ENCODE peak calls at places on chromosomes 6 and 20, in eight cellular contexts. W is GM06990, Q is BE2C, P is GM23248, H is SJSA1, V is uterus, U is fibroblast of lung, M is HCT116. L is an unnamed sample. For H3K27me3, the result is how much of the 10 kb centered on the place peaks cover.

GRCh38 chr6:44234101-44235090 is 11.0 kb downstream of the SLC29A1 start:
- DNase-seq in W (no peak), Q (peak), P (peak), H (peak), V (peak), U (peak), M (no peak), L (no peak)

GRCh38 chr20:57456116-57456515 is 64.9 kb downstream of the RBM38 start:
- DNase-seq in W (no peak), Q (no peak), P (no peak), H (no peak), V (no peak), U (no peak), M (no peak), L (no peak)

GRCh38 chr6:127420558-127420957 is 38.6 kb downstream of the KIAA0408 start:
- DNase-seq in W (peak), Q (peak), P (peak), H (peak), V (peak), U (peak), M (peak), L (peak)

GRCh38 chr20:63329331-63330083 is 31.6 kb downstream of the CHRNA4 start:
- DNase-seq in W (no peak), Q (no peak), P (no peak), H (no peak), V (no peak), U (no peak), M (no peak), L (no peak)

GRCh38 chr6:44063561-44064059 is 63.6 kb downstream of the MRPL14 start:
- DNase-seq in W (no peak), Q (no peak), P (no peak), H (no peak), V (no peak), U (no peak), M (no peak), L (no peak)

GRCh38 chr6:67131827-67132226 is 1424.8 kb upstream of the EYS start:
- DNase-seq in W (no peak), Q (no peak), P (no peak), H (no peak), V (no peak), U (peak), M (no peak), L (no peak)

GRCh38 chr6:160995271-160995670 is 3.7 kb downstream of the MAP3K4 start:
- DNase-seq in W (no peak), Q (no peak), P (no peak), H (no peak), V (no peak), U (no peak), M (no peak), L (no peak)

GRCh38 chr6:33750244-33750991 is 3.7 kb upstream of the IP6K3 start:
- DNase-seq in W (no peak), Q (no peak), P (peak), H (no peak), V (peak), U (no peak), M (no peak), L (no peak)

GRCh38 chr20:13342469-13343242 is 121.6 kb downstream of the ISM1 start:
- DNase-seq in W (no peak), Q (no peak), P (peak), H (no peak), V (no peak), U (no peak), M (no peak), L (peak)

GRCh38 chr6:158853872-158854213 is 34.7 kb upstream of the EZR start:
- DNase-seq in W (no peak), Q (no peak), P (no peak), H (no peak), V (no peak), U (no peak), M (no peak), L (no peak)

GRCh38 chr6:112383191-112383590 is 36.1 kb downstream of the RFPL4B start:
- DNase-seq in W (no peak), Q (peak), P (no peak), H (no peak), V (no peak), U (no peak), M (no peak), L (no peak)

GRCh38 chr6:136550330-136551071 is at the start of gene MAP7:
- DNase-seq in W (peak), Q (peak), P (peak), H (no peak), V (peak), U (peak), M (peak), L (no peak)

GRCh38 chr6:130417951-130418350 is 52.1 kb downstream of the TMEM200A start:
- DNase-seq in W (no peak), Q (no peak), P (peak), H (no peak), V (no peak), U (peak), M (no peak), L (no peak)

GRCh38 chr6:17962436-17963031 is 24.9 kb downstream of the KIF13A start:
- DNase-seq in W (peak), Q (peak), P (peak), H (peak), V (peak), U (peak), M (no peak), L (peak)

GRCh38 chr6:12069891-12070529 is 57.9 kb downstream of the HIVEP1 start:
- DNase-seq in W (no peak), Q (no peak), P (peak), H (no peak), V (no peak), U (no peak), M (no peak), L (no peak)

GRCh38 chr6:160790028-160790792 is 88.2 kb downstream of the PLG start:
- DNase-seq in W (peak), Q (no peak), P (peak), H (no peak), V (no peak), U (no peak), M (peak), L (no peak)

GRCh38 chr6:155943635-155944034 is 488.0 kb upstream of the NOX3 start:
- DNase-seq in W (no peak), Q (no peak), P (peak), H (no peak), V (no peak), U (peak), M (no peak), L (no peak)

GRCh38 chr20:50335105-50335504 is 144.5 kb downstream of the CEBPB start:
- DNase-seq in W (no peak), Q (peak), P (peak), H (no peak), V (no peak), U (peak), M (peak), L (no peak)

GRCh38 chr6:113385020-113385431 is 472.1 kb upstream of the MARCKS start:
- DNase-seq in W (no peak), Q (no peak), P (peak), H (no peak), V (no peak), U (peak), M (no peak), L (no peak)

GRCh38 chr20:2305946-2306345 is 10.1 kb downstream of the TGM3 start:
- DNase-seq in W (no peak), Q (no peak), P (no peak), H (no peak), V (no peak), U (no peak), M (no peak), L (no peak)

GRCh38 chr20:9884061-9884460 is 45.2 kb upstream of the PAK5 start:
- DNase-seq in W (no peak), Q (no peak), P (no peak), H (no peak), V (no peak), U (no peak), M (no peak), L (no peak)

GRCh38 chr6:22925920-22926587 is 356.7 kb downstream of the HDGFL1 start:
- DNase-seq in W (no peak), Q (no peak), P (peak), H (no peak), V (no peak), U (no peak), M (no peak), L (no peak)

GRCh38 chr6:77740380-77740779 is 87.5 kb downstream of the MEI4 start:
- DNase-seq in W (no peak), Q (no peak), P (peak), H (no peak), V (no peak), U (peak), M (peak), L (no peak)

GRCh38 chr6:444653-445275 is 53.2 kb downstream of the IRF4 start:
- DNase-seq in W (no peak), Q (no peak), P (peak), H (no peak), V (no peak), U (no peak), M (no peak), L (no peak)

GRCh38 chr6:18221288-18221615 is 43.1 kb downstream of the DEK start:
- DNase-seq in W (no peak), Q (no peak), P (no peak), H (no peak), V (no peak), U (no peak), M (no peak), L (no peak)

GRCh38 chr6:100512203-100512862 is 47.6 kb upstream of the SIM1 start:
- DNase-seq in W (no peak), Q (no peak), P (peak), H (no peak), V (no peak), U (peak), M (no peak), L (no peak)

GRCh38 chr6:163577404-163577803 is 162.9 kb downstream of the QKI start:
- DNase-seq in W (no peak), Q (no peak), P (peak), H (no peak), V (no peak), U (no peak), M (no peak), L (no peak)

GRCh38 chr6:3287976-3288707 is 29.4 kb downstream of the PSMG4 start:
- DNase-seq in W (no peak), Q (no peak), P (no peak), H (no peak), V (peak), U (no peak), M (no peak), L (no peak)

GRCh38 chr6:108295676-108296075 is 822 bp downstream of the AFG1L start:
- DNase-seq in W (no peak), Q (no peak), P (no peak), H (no peak), V (no peak), U (no peak), M (no peak), L (no peak)

GRCh38 chr20:42792052-42792451 is 397.7 kb downstream of the PTPRT start:
- DNase-seq in W (no peak), Q (no peak), P (no peak), H (no peak), V (no peak), U (no peak), M (no peak), L (no peak)

GRCh38 chr20:47319517-47320252 is 36.8 kb downstream of the ZMYND8 start:
- DNase-seq in W (no peak), Q (no peak), P (peak), H (no peak), V (peak), U (peak), M (peak), L (no peak)
- H3K4me3 ChIP-seq in W (no peak), Q (no peak), P (peak), H (no peak), V (no peak), U (no peak), M (peak), L (no peak)

GRCh38 chr6:149978610-149979009 is 14.9 kb downstream of the ULBP1 start:
- DNase-seq in W (no peak), Q (no peak), P (no peak), H (no peak), V (no peak), U (no peak), M (no peak), L (no peak)

GRCh38 chr6:149969635-149970034 is 5.9 kb downstream of the ULBP1 start:
- DNase-seq in W (no peak), Q (no peak), P (no peak), H (no peak), V (no peak), U (no peak), M (no peak), L (no peak)

GRCh38 chr6:149975400-149975799 is 11.7 kb downstream of the ULBP1 start:
- DNase-seq in W (no peak), Q (no peak), P (no peak), H (no peak), V (no peak), U (no peak), M (no peak), L (no peak)

GRCh38 chr6:149979293-149979692 is 15.6 kb downstream of the ULBP1 start:
- DNase-seq in W (no peak), Q (no peak), P (no peak), H (no peak), V (no peak), U (no peak), M (no peak), L (no peak)

GRCh38 chr6:149974825-149975224 is 11.1 kb downstream of the ULBP1 start:
- DNase-seq in W (no peak), Q (no peak), P (no peak), H (no peak), V (no peak), U (no peak), M (no peak), L (no peak)
- H3K27me3 ChIP-seq in W (under half), Q (under half), P (under half), H (under half), V (under half), U (under half), M (under half), L (under half)

GRCh38 chr6:16698163-16698533 is 63.1 kb downstream of the ATXN1 start:
- DNase-seq in W (no peak), Q (no peak), P (peak), H (no peak), V (no peak), U (peak), M (no peak), L (no peak)

GRCh38 chr6:16700202-16700997 is 60.9 kb downstream of the ATXN1 start:
- DNase-seq in W (peak), Q (peak), P (no peak), H (no peak), V (no peak), U (peak), M (no peak), L (no peak)

GRCh38 chr6:16698988-16699868 is 62.0 kb downstream of the ATXN1 start:
- DNase-seq in W (no peak), Q (no peak), P (peak), H (no peak), V (no peak), U (peak), M (no peak), L (no peak)

GRCh38 chr6:16694789-16695188 is 66.5 kb downstream of the ATXN1 start:
- DNase-seq in W (peak), Q (no peak), P (no peak), H (no peak), V (no peak), U (no peak), M (no peak), L (no peak)

GRCh38 chr6:16697437-16698162 is 63.7 kb downstream of the ATXN1 start:
- DNase-seq in W (no peak), Q (no peak), P (no peak), H (no peak), V (no peak), U (no peak), M (no peak), L (no peak)
- H3K4me3 ChIP-seq in W (no peak), Q (no peak), P (no peak), H (no peak), V (no peak), U (no peak), M (no peak), L (no peak)

DNA sequence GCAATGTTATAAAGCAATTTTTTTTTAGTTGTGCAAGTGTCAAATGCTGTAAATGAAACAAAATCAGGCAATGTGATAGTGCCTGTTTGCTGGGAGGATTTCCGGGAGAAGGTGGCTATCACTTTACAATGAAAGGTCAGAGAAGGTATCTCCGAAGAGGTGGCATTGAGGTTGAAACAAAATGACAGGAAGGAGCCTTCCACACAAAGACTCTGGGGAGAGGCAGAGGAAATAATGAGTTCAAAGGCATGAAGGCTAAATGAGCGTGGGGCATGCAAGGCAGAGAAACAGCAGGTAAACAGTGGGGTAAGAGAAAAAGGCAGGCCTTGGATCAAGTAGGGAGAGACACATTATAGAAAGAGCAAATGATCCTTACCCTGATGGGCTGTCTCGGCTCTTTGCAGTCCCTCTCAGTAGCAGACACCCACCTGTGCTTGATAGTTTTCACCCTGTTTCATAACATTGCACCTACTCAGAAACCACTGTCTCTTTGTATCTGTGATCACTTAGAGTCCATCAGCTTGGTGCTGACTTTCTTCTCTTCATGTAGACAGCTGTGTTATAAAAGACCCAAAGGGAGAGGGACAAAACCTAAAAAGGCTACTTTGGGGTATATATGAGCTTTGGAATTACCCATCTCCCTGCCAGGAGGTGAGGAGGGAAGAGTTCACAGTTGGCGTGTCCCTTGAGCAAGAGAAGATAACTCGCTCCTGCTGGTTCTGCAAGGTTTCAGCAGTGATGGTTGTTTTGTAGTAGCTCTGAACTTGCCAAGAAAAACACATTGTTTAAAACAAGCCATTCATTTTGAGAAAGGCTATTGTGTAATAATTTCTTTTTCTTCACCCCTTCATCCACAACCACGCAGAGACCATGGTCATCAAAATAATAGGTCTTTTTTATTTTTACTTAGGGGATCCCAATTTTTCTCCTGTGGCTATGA is 22.3 kb downstream of the NRN1 start:
- DNase-seq in W (no peak), Q (no peak), P (no peak), H (no peak), V (no peak), U (no peak), M (no peak), L (no peak)
- H3K27me3 ChIP-seq in W (under half), Q (under half), P (under half), H (under half), V (under half), U (under half), M (under half), L (under half)

GRCh38 chr20:46307999-46308257 is 370 bp downstream of the CDH22 start:
- DNase-seq in W (no peak), Q (no peak), P (no peak), H (no peak), V (no peak), U (no peak), M (no peak), L (no peak)

GRCh38 chr20:46306743-46307138 is 1.6 kb downstream of the CDH22 start:
- DNase-seq in W (no peak), Q (no peak), P (no peak), H (no peak), V (no peak), U (no peak), M (no peak), L (no peak)

GRCh38 chr20:46309945-46310344 is 1.6 kb upstream of the CDH22 start:
- DNase-seq in W (no peak), Q (no peak), P (no peak), H (no peak), V (no peak), U (no peak), M (no peak), L (no peak)

GRCh38 chr20:46307139-46307998 is 929 bp downstream of the CDH22 start:
- DNase-seq in W (peak), Q (peak), P (peak), H (peak), V (no peak), U (peak), M (no peak), L (no peak)

GRCh38 chr20:46308258-46309157 is at the start of gene CDH22:
- DNase-seq in W (peak), Q (peak), P (peak), H (no peak), V (no peak), U (peak), M (peak), L (no peak)
- H3K4me3 ChIP-seq in W (peak), Q (peak), P (peak), H (peak), V (peak), U (no peak), M (peak), L (peak)

GRCh38 chr20:61905781-61906523 is 159.7 kb downstream of the TAF4 start:
- DNase-seq in W (no peak), Q (no peak), P (no peak), H (no peak), V (no peak), U (no peak), M (no peak), L (no peak)

GRCh38 chr20:61909028-61909427 is 156.7 kb downstream of the TAF4 start:
- DNase-seq in W (no peak), Q (no peak), P (no peak), H (no peak), V (no peak), U (no peak), M (no peak), L (no peak)

GRCh38 chr20:61908057-61909026 is 157.3 kb downstream of the TAF4 start:
- DNase-seq in W (no peak), Q (no peak), P (no peak), H (no peak), V (no peak), U (no peak), M (no peak), L (no peak)

GRCh38 chr20:61909821-61910220 is 155.9 kb downstream of the TAF4 start:
- DNase-seq in W (no peak), Q (no peak), P (no peak), H (no peak), V (no peak), U (no peak), M (no peak), L (no peak)

GRCh38 chr20:61907081-61907891 is 158.4 kb downstream of the TAF4 start:
- DNase-seq in W (no peak), Q (no peak), P (no peak), H (no peak), V (no peak), U (no peak), M (no peak), L (no peak)
- H3K27me3 ChIP-seq in W (under half), Q (under half), P (under half), H (under half), V (under half), U (under half), M (under half), L (under half)

DNA sequence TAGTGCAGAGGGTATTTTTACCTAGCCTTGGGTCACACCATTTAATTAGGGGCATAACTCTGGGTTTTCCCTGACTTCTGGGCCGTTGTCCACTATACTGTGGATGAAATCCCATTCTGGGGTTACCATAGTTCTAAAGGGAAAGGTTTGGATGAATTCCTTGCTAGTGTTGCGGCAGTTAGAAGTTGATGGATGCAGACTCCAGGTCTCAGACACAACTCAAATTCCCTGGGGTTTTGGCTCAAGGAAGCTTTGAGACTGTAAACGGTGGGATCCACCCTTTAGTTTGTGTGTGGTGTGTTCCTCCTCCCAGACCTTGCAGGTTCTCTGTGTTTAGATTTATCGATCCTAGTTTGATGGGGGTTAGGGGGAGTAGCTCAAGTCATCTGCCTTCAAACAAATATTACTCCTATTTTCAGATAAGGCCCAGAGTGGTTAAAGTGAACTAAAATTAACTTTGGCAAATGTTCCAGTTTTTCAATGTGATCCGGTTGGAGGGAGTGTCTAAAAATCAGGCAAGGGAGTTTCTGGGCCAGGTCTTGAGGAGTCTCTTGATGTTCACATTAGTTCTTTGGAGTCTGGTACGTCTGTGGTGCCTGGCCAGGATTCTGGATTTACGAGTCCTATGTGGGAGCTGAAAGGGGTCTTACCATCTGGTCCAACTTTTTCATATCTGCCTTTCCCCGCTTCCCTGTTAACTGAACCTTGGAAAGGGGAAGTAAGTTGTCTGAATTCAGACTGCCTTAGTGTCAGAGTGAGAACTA is 1.5 kb downstream of the RALY start:
- DNase-seq in W (no peak), Q (no peak), P (peak), H (no peak), V (no peak), U (no peak), M (no peak), L (no peak)
- H3K4me3 ChIP-seq in W (peak), Q (peak), P (peak), H (peak), V (peak), U (peak), M (peak), L (peak)

GRCh38 chr20:666877-667276 is 8.7 kb downstream of the SCRT2 start:
- DNase-seq in W (no peak), Q (no peak), P (no peak), H (no peak), V (no peak), U (no peak), M (no peak), L (no peak)
- H3K27me3 ChIP-seq in W (under half), Q (under half), P (under half), H (under half), V (under half), U (half or more), M (under half), L (under half)

GRCh38 chr20:36284751-36285150 is 21.4 kb upstream of the DLGAP4 start:
- DNase-seq in W (no peak), Q (no peak), P (no peak), H (no peak), V (no peak), U (no peak), M (no peak), L (no peak)
- H3K4me3 ChIP-seq in W (no peak), Q (no peak), P (no peak), H (no peak), V (no peak), U (no peak), M (no peak), L (no peak)